ENCODE peak calls at places on chromosomes 4 and X, in four cellular contexts. U, K, E and A are unnamed samples.
A peak's percentile ranks its signal among the peaks of the same experiment; 100 is the strongest.

GRCh38 chrX:71622347-71623104 is 4.2 kb upstream of the CXCR3 start:
- DNase-seq in U (no peak), K (peak; percentile 46), E (no peak), A (peak; percentile 90)

GRCh38 chr4:107312366-107312765 is 276.3 kb upstream of the DKK2 start:
- DNase-seq in U (no peak), K (no peak), E (no peak), A (no peak)

GRCh38 chr4:176380352-176381157 is 60.8 kb downstream of the SPCS3 start:
- DNase-seq in U (no peak), K (peak; percentile 39), E (no peak), A (peak; percentile 42)

GRCh38 chr4:7192252-7193039 is at the start of gene SORCS2:
- DNase-seq in U (peak; percentile 19), K (no peak), E (no peak), A (peak; percentile 81)

GRCh38 chr4:75555294-75556164 is at the start of gene ODAPH:
- DNase-seq in U (no peak), K (peak; percentile 23), E (peak; percentile 90), A (no peak)

GRCh38 chrX:118475903-118476302 is 19.7 kb upstream of the DOCK11 start:
- DNase-seq in U (no peak), K (no peak), E (no peak), A (no peak)

GRCh38 chr4:77358315-77358928 is 201.4 kb downstream of the CCNG2 start:
- DNase-seq in U (no peak), K (peak; percentile 49), E (peak; percentile 2), A (no peak)

GRCh38 chr4:40202474-40202873 is 5.6 kb downstream of the RHOH start:
- DNase-seq in U (no peak), K (no peak), E (no peak), A (no peak)

GRCh38 chr4:2406920-2407319 is 11.5 kb downstream of the ZFYVE28 start:
- DNase-seq in U (no peak), K (no peak), E (no peak), A (peak; percentile 41)

GRCh38 chr4:11765849-11766453 is 337.3 kb upstream of the HS3ST1 start:
- DNase-seq in U (no peak), K (peak; percentile 49), E (no peak), A (no peak)

GRCh38 chr4:24519649-24520048 is 64.7 kb downstream of the DHX15 start:
- DNase-seq in U (no peak), K (no peak), E (peak; percentile 53), A (no peak)

GRCh38 chr4:15779336-15779735 is 1.2 kb downstream of the CD38 start:
- DNase-seq in U (no peak), K (no peak), E (peak; percentile 9), A (no peak)

GRCh38 chrX:20438871-20439526 is 172.3 kb upstream of the RPS6KA3 start:
- DNase-seq in U (no peak), K (no peak), E (no peak), A (no peak)

GRCh38 chr4:166128452-166128851 is 255.4 kb downstream of the TLL1 start:
- DNase-seq in U (no peak), K (no peak), E (no peak), A (no peak)

GRCh38 chrX:81241753-81242152 is 39.9 kb downstream of the SH3BGRL start:
- DNase-seq in U (no peak), K (no peak), E (no peak), A (peak; percentile 64)

GRCh38 chrX:41518127-41518840 is 71.1 kb downstream of the NYX start:
- DNase-seq in U (no peak), K (no peak), E (no peak), A (no peak)

GRCh38 chr4:170037481-170037880 is 11.3 kb upstream of the MFAP3L start:
- DNase-seq in U (no peak), K (no peak), E (no peak), A (no peak)

GRCh38 chrX:3697701-3698279 is 15.7 kb downstream of the PRKX start:
- DNase-seq in U (no peak), K (no peak), E (peak; percentile 95), A (no peak)

GRCh38 chrX:78104447-78105176 is 564 bp downstream of the PGK1 start:
- DNase-seq in U (no peak), K (peak; percentile 40), E (no peak), A (peak; percentile 84)

GRCh38 chr4:184806711-184807110 is 19.1 kb downstream of the ACSL1 start:
- DNase-seq in U (no peak), K (no peak), E (no peak), A (no peak)

GRCh38 chr4:175339100-175339707 is 421.0 kb downstream of the ADAM29 start:
- DNase-seq in U (no peak), K (no peak), E (no peak), A (no peak)

GRCh38 chr4:113574636-113575103 is 186.9 kb downstream of the CAMK2D start:
- DNase-seq in U (no peak), K (no peak), E (peak; percentile 19), A (no peak)

GRCh38 chrX:16491461-16491860 is 158.5 kb upstream of the S100G start:
- DNase-seq in U (no peak), K (no peak), E (no peak), A (no peak)

GRCh38 chrX:68634649-68635227 is 12.7 kb upstream of the STARD8 start:
- DNase-seq in U (no peak), K (no peak), E (no peak), A (no peak)